ENCODE peak calls at places on chromosomes 6 and 20, in six cellular contexts. D is NT2/D1, Q is HCT116, L is H1, W is HepG2, C is K562. I is an unnamed sample.

GRCh38 chr6:43246301-43247114 is 3.2 kb downstream of the TTBK1 start:
- DNase-seq in D (peak; percentile 40), Q (peak; percentile 10), L (peak; percentile 93), W (peak; percentile 55), C (peak; percentile 66), I (no peak)

GRCh38 chr6:130065616-130066015 is 47.2 kb downstream of the L3MBTL3 start:
- DNase-seq in D (no peak), Q (no peak), L (no peak), W (no peak), C (no peak), I (no peak)

GRCh38 chr20:60361761-60362410 is 403.7 kb downstream of the CDH26 start:
- DNase-seq in D (no peak), Q (no peak), L (no peak), W (no peak), C (no peak), I (no peak)

GRCh38 chr20:9051508-9051907 is 17.4 kb upstream of the PLCB4 start:
- DNase-seq in D (no peak), Q (peak; percentile 86), L (no peak), W (peak; percentile 43), C (peak; percentile 6), I (no peak)

GRCh38 chr6:89412071-89413005 is at the start of gene RRAGD:
- DNase-seq in D (no peak), Q (peak; percentile 4), L (peak; percentile 67), W (no peak), C (peak; percentile 40), I (no peak)

GRCh38 chr6:135922746-135923145 is 71.2 kb downstream of the PDE7B start:
- DNase-seq in D (no peak), Q (no peak), L (no peak), W (no peak), C (no peak), I (no peak)

GRCh38 chr6:12324096-12324495 is 33.9 kb downstream of the EDN1 start:
- DNase-seq in D (no peak), Q (peak; percentile 99), L (no peak), W (peak; percentile 99), C (no peak), I (no peak)

GRCh38 chr6:100599088-100599770 is 134.5 kb upstream of the SIM1 start:
- DNase-seq in D (no peak), Q (no peak), L (no peak), W (no peak), C (no peak), I (no peak)

GRCh38 chr6:117494283-117494682 is 11.8 kb downstream of the DCBLD1 start:
- DNase-seq in D (no peak), Q (no peak), L (no peak), W (no peak), C (no peak), I (no peak)

GRCh38 chr6:56593801-56594318 is 48.8 kb downstream of the DST start:
- DNase-seq in D (no peak), Q (no peak), L (no peak), W (no peak), C (no peak), I (peak; percentile 93)

GRCh38 chr6:56594699-56595098 is 48.0 kb downstream of the DST start:
- DNase-seq in D (no peak), Q (no peak), L (no peak), W (no peak), C (no peak), I (peak; percentile 24)

GRCh38 chr6:56595490-56596122 is 47.1 kb downstream of the DST start:
- DNase-seq in D (peak; percentile 9), Q (peak; percentile 12), L (peak; percentile 52), W (peak; percentile 43), C (peak; percentile 46), I (peak; percentile 31)
- TF ChIP-seq ZNF274 in D (no peak), Q (no peak), L (no peak), W (no peak), C (no peak), I (no peak)

GRCh38 chr6:32371803-32372202 is at the start of gene TSBP1:
- DNase-seq in D (no peak), Q (no peak), L (no peak), W (no peak), C (no peak), I (no peak)

GRCh38 chr6:32369678-32370077 is 2.0 kb downstream of the TSBP1 start:
- DNase-seq in D (no peak), Q (peak; percentile 66), L (no peak), W (no peak), C (no peak), I (no peak)

GRCh38 chr6:32367641-32368040 is 4.1 kb downstream of the TSBP1 start:
- DNase-seq in D (no peak), Q (no peak), L (no peak), W (no peak), C (no peak), I (no peak)

GRCh38 chr6:32370510-32370909 is 1.2 kb downstream of the TSBP1 start:
- DNase-seq in D (no peak), Q (no peak), L (no peak), W (no peak), C (no peak), I (no peak)

GRCh38 chr6:32371204-32371603 is 499 bp downstream of the TSBP1 start:
- DNase-seq in D (no peak), Q (no peak), L (no peak), W (no peak), C (no peak), I (no peak)
- TF ChIP-seq ZNF274 in D (no peak), Q (no peak), L (no peak), W (no peak), C (no peak), I (no peak)

GRCh38 chr6:9657994-9658393 is 756.9 kb downstream of the TFAP2A start:
- DNase-seq in D (no peak), Q (no peak), L (no peak), W (no peak), C (no peak), I (no peak)
- TF ChIP-seq ZNF274 in D (no peak), Q (no peak), L (no peak), W (no peak), C (no peak), I (no peak)

GRCh38 chr6:37160922-37161778 is 8.8 kb upstream of the PIM1 start:
- DNase-seq in D (no peak), Q (no peak), L (no peak), W (no peak), C (no peak), I (peak; percentile 66)

GRCh38 chr6:37158508-37158907 is 11.4 kb upstream of the PIM1 start:
- DNase-seq in D (no peak), Q (no peak), L (no peak), W (no peak), C (no peak), I (no peak)

GRCh38 chr6:37168163-37168758 is 1.7 kb upstream of the PIM1 start:
- DNase-seq in D (no peak), Q (no peak), L (no peak), W (no peak), C (no peak), I (no peak)

DNA sequence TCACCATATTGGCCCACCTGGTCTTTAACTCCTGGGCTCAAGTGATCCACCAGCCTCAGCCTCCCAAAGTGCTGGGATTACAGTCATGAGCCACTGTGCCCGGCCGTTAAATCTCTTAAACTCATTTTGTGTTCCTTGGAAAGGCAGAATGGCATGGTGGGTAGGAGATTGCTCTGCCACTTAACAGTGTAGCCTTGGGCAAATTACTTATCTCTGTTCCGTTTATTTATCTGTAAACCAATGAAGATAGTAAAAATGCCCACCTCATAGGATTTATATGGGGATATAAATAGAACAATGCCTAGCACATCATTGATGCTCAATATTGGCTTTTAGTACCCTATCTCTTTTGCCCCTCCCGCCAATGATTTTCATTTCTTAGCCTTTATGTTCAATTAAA is 7.2 kb upstream of the PIM1 start:
- DNase-seq in D (no peak), Q (no peak), L (no peak), W (no peak), C (no peak), I (no peak)
- TF ChIP-seq ZNF274 in D (no peak), Q (no peak), L (no peak), W (no peak), C (no peak), I (no peak)

GRCh38 chr20:6265204-6265904 is 142.5 kb upstream of the FERMT1 start:
- DNase-seq in D (peak; percentile 39), Q (peak; percentile 7), L (no peak), W (peak; percentile 55), C (no peak), I (no peak)
- TF ChIP-seq ZNF274 in D (no peak), Q (no peak), L (no peak), W (no peak), C (no peak), I (no peak)

DNA sequence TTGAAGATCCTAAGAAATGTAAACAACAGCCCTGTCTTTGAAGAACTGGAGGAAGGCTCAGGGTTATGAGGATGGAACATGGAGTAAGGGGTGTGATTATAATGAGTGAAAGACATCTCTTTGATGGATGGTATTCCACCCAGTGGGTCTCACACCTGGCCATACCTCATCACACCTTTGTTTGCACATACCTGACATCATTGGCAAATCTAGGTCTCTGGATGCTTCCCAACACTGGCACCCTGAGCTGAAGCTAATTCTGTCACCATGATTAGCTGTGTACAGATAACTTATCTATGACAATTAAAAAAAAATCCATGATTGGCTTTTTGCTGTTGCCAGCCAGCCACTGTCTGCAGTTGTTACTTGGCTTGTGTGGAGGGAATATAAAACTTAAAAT is 249.3 kb downstream of the SOX4 start:
- DNase-seq in D (no peak), Q (no peak), L (no peak), W (no peak), C (no peak), I (no peak)
- TF ChIP-seq ZNF274 in D (no peak), Q (no peak), L (no peak), W (no peak), C (no peak), I (no peak)

GRCh38 chr6:151015320-151015719 is 149.8 kb downstream of the MTHFD1L start:
- DNase-seq in D (no peak), Q (no peak), L (no peak), W (no peak), C (no peak), I (no peak)

GRCh38 chr6:151018035-151018434 is 152.5 kb downstream of the MTHFD1L start:
- DNase-seq in D (no peak), Q (peak; percentile 57), L (no peak), W (no peak), C (no peak), I (no peak)

GRCh38 chr6:151016107-151016506 is 150.6 kb downstream of the MTHFD1L start:
- DNase-seq in D (no peak), Q (no peak), L (no peak), W (no peak), C (no peak), I (no peak)

GRCh38 chr6:151012321-151013294 is 147.1 kb downstream of the MTHFD1L start:
- DNase-seq in D (no peak), Q (no peak), L (no peak), W (peak; percentile 74), C (no peak), I (no peak)

DNA sequence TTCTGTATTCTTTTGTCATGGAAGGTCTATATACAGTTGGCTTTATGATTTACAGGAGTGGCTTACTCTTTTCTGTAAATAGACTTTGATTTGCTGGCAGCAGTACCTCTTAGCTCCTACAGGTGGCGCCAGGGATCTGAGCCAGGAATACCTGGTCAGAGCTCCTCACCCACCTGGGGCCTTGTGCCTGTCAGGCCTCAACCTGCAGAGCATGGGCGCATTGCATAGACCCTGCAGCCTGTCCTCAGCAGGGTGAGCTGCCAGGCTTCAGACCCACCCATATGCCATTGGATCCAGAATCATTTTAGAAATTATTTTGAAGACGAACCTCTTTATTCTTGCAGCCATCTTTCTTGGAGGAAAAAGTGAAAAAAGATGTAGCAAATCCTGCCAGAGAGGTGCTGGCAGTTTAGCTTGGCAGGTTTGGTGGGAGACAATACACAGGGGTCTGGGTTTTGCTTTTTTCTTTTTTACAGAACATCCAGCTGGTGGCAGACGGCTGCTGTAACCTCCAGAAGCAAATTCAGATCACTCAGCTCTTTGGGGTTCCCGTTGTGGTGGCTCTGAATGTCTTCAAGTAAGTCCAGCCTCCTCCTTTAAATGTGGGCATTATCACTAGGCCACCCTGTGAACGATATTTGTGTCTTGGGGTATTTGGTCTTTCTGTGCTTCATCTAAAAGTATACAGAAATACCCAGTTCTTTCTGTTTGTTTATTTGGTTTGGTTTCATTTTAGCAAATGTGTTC is 149.1 kb downstream of the MTHFD1L start:
- DNase-seq in D (peak; percentile 49), Q (peak; percentile 75), L (peak; percentile 80), W (peak; percentile 80), C (peak; percentile 72), I (no peak)
- TF ChIP-seq ZNF274 in D (no peak), Q (no peak), L (no peak), W (no peak), C (no peak), I (no peak)

I was measured in GM12878.